ENCODE peak calls at places on chromosomes 4 and X, in six cellular contexts. J, B, H, U, N and A are unnamed samples.

GRCh38 chr4:11514780-11515432 is 86.2 kb upstream of the HS3ST1 start:
- DNase-seq in N (no peak), H (no peak), U (no peak), J (no peak), B (no peak), A (no peak)

GRCh38 chr4:110510955-110511544 is 35.1 kb downstream of the ENPEP start:
- DNase-seq in N (peak; percentile 77), U (no peak), H (no peak), J (no peak), B (no peak), A (no peak)

GRCh38 chrX:40278340-40279090 is 180.8 kb upstream of the BCOR start:
- DNase-seq in B (no peak), N (no peak), U (no peak), J (no peak), H (peak; percentile 23), A (no peak)

GRCh38 chr4:91448668-91449330 is 855.0 kb upstream of the GRID2 start:
- DNase-seq in N (no peak), U (no peak), B (no peak), J (no peak), H (no peak), A (no peak)

GRCh38 chr4:18917689-18918088 is 896.1 kb upstream of the LCORL start:
- DNase-seq in B (no peak), H (peak; percentile 88), U (no peak), N (no peak), J (no peak), A (no peak)

GRCh38 chr4:2827874-2828751 is 15.5 kb upstream of the ADD1 start:
- DNase-seq in B (no peak), N (no peak), J (no peak), U (no peak), H (no peak), A (no peak)

GRCh38 chrX:130079824-130080406 is 30.4 kb downstream of the ELF4 start:
- DNase-seq in H (peak; percentile 45), J (no peak), B (peak; percentile 61), N (peak; percentile 65), U (peak; percentile 23), A (no peak)

GRCh38 chr4:154082760-154083530 is 294.1 kb upstream of the SFRP2 start:
- DNase-seq in H (no peak), U (no peak), N (peak; percentile 8), J (no peak), B (peak; percentile 18), A (no peak)

GRCh38 chrX:147917700-147918694 is 6.3 kb downstream of the FMR1 start:
- DNase-seq in H (no peak), B (no peak), N (no peak), J (no peak), U (peak; percentile 25), A (no peak)

GRCh38 chrX:332916-333610 is 14.5 kb upstream of the GTPBP6 start:
- DNase-seq in H (no peak), J (no peak), B (no peak), U (no peak), N (no peak), A (no peak)

GRCh38 chr4:172573899-172574298 is 594.7 kb upstream of the GALNT7 start:
- DNase-seq in J (no peak), N (peak; percentile 5), B (no peak), H (no peak), U (no peak), A (no peak)

GRCh38 chr4:10974371-10974770 is 289.8 kb upstream of the CLNK start:
- DNase-seq in N (no peak), U (no peak), J (no peak), B (no peak), H (no peak), A (peak; percentile 60)

GRCh38 chrX:42714981-42715688 is 62.8 kb downstream of the PPP1R2C start:
- DNase-seq in H (no peak), J (no peak), N (no peak), B (peak; percentile 36), U (peak; percentile 3), A (no peak)

GRCh38 chrX:19776753-19777152 is 110.6 kb downstream of the SH3KBP1 start:
- DNase-seq in H (no peak), U (no peak), N (peak; percentile 83), J (no peak), B (no peak), A (no peak)

GRCh38 chr4:80336582-80336981 is 1.1 kb downstream of the CFAP299 start:
- DNase-seq in H (peak; percentile 19), N (peak; percentile 26), B (peak; percentile 30), J (no peak), U (no peak), A (no peak)

GRCh38 chr4:3384771-3385701 is 56.7 kb upstream of the HGFAC start:
- DNase-seq in B (no peak), N (no peak), H (no peak), J (no peak), U (no peak), A (no peak)

GRCh38 chrX:125202486-125203378 is 116.9 kb upstream of the TEX13C start:
- DNase-seq in H (no peak), N (no peak), B (no peak), U (no peak), J (no peak), A (no peak)

GRCh38 chrX:135923353-135923752 is 29.8 kb downstream of the SAGE1 start:
- DNase-seq in N (peak; percentile 0), H (no peak), B (peak; percentile 6), U (no peak), J (no peak), A (no peak)

GRCh38 chrX:16842684-16843083 is 27.5 kb downstream of the RBBP7 start:
- DNase-seq in B (no peak), H (no peak), N (no peak), J (no peak), U (no peak), A (no peak)

GRCh38 chrX:48025561-48025960 is 18.8 kb downstream of the SPACA5 start:
- DNase-seq in B (peak; percentile 44), U (no peak), N (peak; percentile 76), H (peak; percentile 54), J (no peak), A (no peak)

GRCh38 chr4:184514121-184514988 is 40.0 kb upstream of the IRF2 start:
- DNase-seq in U (peak; percentile 68), H (peak; percentile 87), B (peak; percentile 7), N (no peak), J (no peak), A (peak; percentile 93)

GRCh38 chr4:2793920-2794706 is 1.2 kb downstream of the SH3BP2 start:
- DNase-seq in J (peak; percentile 16), N (no peak), H (no peak), B (peak; percentile 25), U (no peak), A (no peak)

GRCh38 chrX:10450229-10450958 is 170.0 kb downstream of the MID1 start:
- DNase-seq in B (no peak), J (no peak), N (no peak), U (no peak), H (peak; percentile 56), A (no peak)

GRCh38 chr4:142285222-142285583 is 560.9 kb downstream of the INPP4B start:
- DNase-seq in N (no peak), H (no peak), J (no peak), B (no peak), U (no peak), A (no peak)

GRCh38 chrX:18353931-18354368 is 538 bp downstream of the SCML2 start:
- DNase-seq in J (no peak), U (no peak), B (peak; percentile 17), N (peak; percentile 63), H (no peak), A (no peak)

GRCh38 chr4:125744891-125745364 is 430.2 kb downstream of the FAT4 start:
- DNase-seq in U (no peak), B (no peak), H (no peak), N (no peak), J (no peak), A (no peak)

GRCh38 chr4:10605746-10606482 is 78.7 kb downstream of the CLNK start:
- DNase-seq in N (no peak), U (no peak), B (peak; percentile 16), J (no peak), H (peak; percentile 88), A (no peak)

GRCh38 chrX:66110112-66110511 is 53.9 kb upstream of the HEPH start:
- DNase-seq in B (no peak), H (no peak), U (no peak), N (peak; percentile 62), J (no peak), A (no peak)

GRCh38 chr4:41538017-41538733 is at the start of gene LIMCH1:
- DNase-seq in J (peak; percentile 31), H (no peak), N (no peak), U (no peak), B (no peak), A (peak; percentile 94)

GRCh38 chr4:16914208-16914607 is 15.8 kb upstream of the LDB2 start:
- DNase-seq in N (peak; percentile 2), B (peak; percentile 1), U (no peak), H (peak; percentile 37), J (no peak), A (no peak)

GRCh38 chr4:124711469-124712416 is 789 bp downstream of the ANKRD50 start:
- DNase-seq in H (peak; percentile 70), U (peak; percentile 19), J (peak; percentile 14), N (peak; percentile 4), B (peak; percentile 77), A (no peak)

GRCh38 chr4:136706942-136707341 is 825.4 kb downstream of the PCDH18 start:
- DNase-seq in J (no peak), N (no peak), H (no peak), B (no peak), U (no peak), A (no peak)

GRCh38 chrX:125791781-125792180 is 374.3 kb downstream of the DCAF12L2 start:
- DNase-seq in H (no peak), J (no peak), N (no peak), U (no peak), B (no peak), A (no peak)